ENCODE peak calls at places on chromosomes 16 and 17, in four cellular contexts. A, Y, C and I are unnamed samples.

GRCh38 chr17:19347323-19348080 is 15.0 kb downstream of the B9D1 start:
- DNase-seq in Y (peak), A (no peak), C (no peak), I (peak)

GRCh38 chr16:51807551-51807950 is 656.5 kb upstream of the SALL1 start:
- DNase-seq in A (no peak), Y (no peak), C (no peak), I (no peak)

GRCh38 chr16:19113577-19114358 is at the start of gene ITPRIPL2:
- DNase-seq in A (no peak), Y (peak), C (peak), I (peak)

GRCh38 chr17:81049973-81050551 is 15.1 kb downstream of the BAIAP2 start:
- DNase-seq in Y (no peak), A (no peak), C (peak), I (no peak)

GRCh38 chr17:42249681-42250446 is 26.3 kb downstream of the STAT5B start:
- DNase-seq in C (no peak), A (no peak), Y (peak), I (no peak)

GRCh38 chr17:39069114-39069756 is 82.2 kb downstream of the PLXDC1 start:
- DNase-seq in Y (no peak), A (no peak), C (no peak), I (no peak)

GRCh38 chr16:4935231-4935855 is 1.6 kb downstream of the PPL start:
- DNase-seq in Y (peak), C (peak), A (no peak), I (peak)

GRCh38 chr17:80104956-80105375 is 3.6 kb downstream of the GAA start:
- DNase-seq in A (no peak), C (no peak), Y (no peak), I (no peak)

GRCh38 chr17:78722101-78722761 is 59.8 kb downstream of the CYTH1 start:
- DNase-seq in A (no peak), C (no peak), Y (peak), I (no peak)
- H3K27ac ChIP-seq in A (no peak), C (peak), Y (peak), I (no peak)

GRCh38 chr17:67067571-67068517 is 23.5 kb downstream of the CACNG1 start:
- DNase-seq in C (no peak), Y (no peak), A (no peak), I (no peak)
- TF ChIP-seq CTCF in C (no peak), Y (no peak), A (no peak), I (no peak)

GRCh38 chr17:64096037-64096436 is 33.9 kb downstream of the ERN1 start:
- DNase-seq in Y (no peak), C (no peak), A (no peak), I (no peak)
- H3K27ac ChIP-seq in Y (no peak), C (peak), A (no peak), I (peak)

GRCh38 chr17:4733073-4733531 is 1.9 kb downstream of the MED11 start:
- DNase-seq in Y (no peak), C (no peak), A (no peak), I (no peak)
- TF ChIP-seq CTCF in Y (no peak), C (no peak), A (no peak), I (no peak)

GRCh38 chr17:45223541-45224528 is 2.1 kb downstream of the FMNL1 start:
- DNase-seq in C (no peak), Y (no peak), A (no peak), I (no peak)
- H3K27ac ChIP-seq in C (peak), Y (peak), A (no peak), I (no peak)

GRCh38 chr16:17970816-17971291 is 365.7 kb downstream of the NPIPA8 start:
- DNase-seq in Y (no peak), C (no peak), A (no peak), I (no peak)
- TF ChIP-seq CTCF in Y (no peak), C (no peak), A (no peak), I (no peak)

DNA sequence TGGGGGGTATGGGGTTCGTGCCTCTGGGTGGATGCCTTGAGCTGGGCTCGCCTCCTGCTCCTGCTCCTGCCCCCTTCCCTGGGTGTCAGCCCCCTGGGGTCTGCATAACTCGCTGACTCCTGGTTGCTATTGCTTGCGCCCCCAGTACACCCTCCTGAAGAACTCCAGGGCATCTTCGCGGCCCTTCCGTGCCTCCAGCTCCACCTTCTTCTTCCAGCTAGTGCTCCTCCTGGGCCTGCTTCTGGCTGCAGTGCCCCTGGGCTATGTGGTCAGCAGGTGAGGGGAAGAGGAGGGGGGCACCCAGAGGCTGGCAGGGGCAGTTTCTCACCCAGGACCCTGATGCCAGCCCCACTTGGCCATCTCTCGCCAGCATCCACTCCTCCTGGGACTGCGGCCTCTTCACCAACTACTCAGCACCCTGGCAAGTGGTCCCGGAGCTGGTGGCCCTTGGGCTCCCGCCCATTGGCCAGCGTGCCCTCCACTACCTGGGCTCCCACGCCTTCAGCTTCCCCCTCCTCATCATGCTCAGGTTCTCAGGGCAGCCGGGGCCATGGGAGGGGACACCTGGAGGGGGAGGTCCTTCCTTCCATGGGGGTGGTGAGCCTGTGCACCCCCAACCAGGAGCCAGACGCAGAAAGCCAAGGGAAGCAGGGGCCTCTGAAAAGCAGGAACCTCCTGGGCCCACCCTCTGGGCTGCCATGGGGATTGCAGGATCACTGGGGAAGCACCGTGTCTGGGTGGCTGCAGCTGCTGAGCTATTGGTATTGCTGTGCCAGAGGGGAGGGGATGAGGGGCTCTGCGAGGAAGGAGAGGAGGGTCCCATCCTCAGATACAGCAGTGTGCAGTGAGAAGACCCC is 7.8 kb upstream of the C17orf99 start:
- DNase-seq in C (no peak), A (no peak), Y (no peak), I (no peak)
- H3K27ac ChIP-seq in C (no peak), A (no peak), Y (no peak), I (no peak)

GRCh38 chr17:63578769-63579111 is 22.0 kb upstream of the TACO1 start:
- DNase-seq in Y (no peak), A (no peak), C (no peak), I (no peak)

GRCh38 chr17:63578027-63578768 is 22.5 kb upstream of the TACO1 start:
- DNase-seq in C (no peak), A (no peak), Y (no peak), I (no peak)

GRCh38 chr17:63568563-63568962 is 18.3 kb downstream of the DCAF7 start:
- DNase-seq in C (no peak), A (no peak), Y (no peak), I (no peak)

GRCh38 chr17:63571632-63572310 is 21.5 kb downstream of the DCAF7 start:
- DNase-seq in A (peak), C (no peak), Y (no peak), I (no peak)

GRCh38 chr17:63573634-63574033 is 23.4 kb downstream of the DCAF7 start:
- DNase-seq in A (no peak), Y (no peak), C (no peak), I (no peak)
- TF ChIP-seq CTCF in A (peak), Y (no peak), C (no peak), I (no peak)

GRCh38 chr16:84821728-84822676 is 2.2 kb downstream of the CRISPLD2 start:
- DNase-seq in A (no peak), C (no peak), Y (peak), I (peak)

GRCh38 chr16:84820305-84820684 is 510 bp downstream of the CRISPLD2 start:
- DNase-seq in C (no peak), Y (peak), A (no peak), I (no peak)

GRCh38 chr16:84820771-84821170 is 986 bp downstream of the CRISPLD2 start:
- DNase-seq in C (no peak), Y (peak), A (no peak), I (no peak)

GRCh38 chr16:84819644-84820304 is at the start of gene CRISPLD2:
- DNase-seq in A (peak), Y (peak), C (peak), I (peak)

DNA sequence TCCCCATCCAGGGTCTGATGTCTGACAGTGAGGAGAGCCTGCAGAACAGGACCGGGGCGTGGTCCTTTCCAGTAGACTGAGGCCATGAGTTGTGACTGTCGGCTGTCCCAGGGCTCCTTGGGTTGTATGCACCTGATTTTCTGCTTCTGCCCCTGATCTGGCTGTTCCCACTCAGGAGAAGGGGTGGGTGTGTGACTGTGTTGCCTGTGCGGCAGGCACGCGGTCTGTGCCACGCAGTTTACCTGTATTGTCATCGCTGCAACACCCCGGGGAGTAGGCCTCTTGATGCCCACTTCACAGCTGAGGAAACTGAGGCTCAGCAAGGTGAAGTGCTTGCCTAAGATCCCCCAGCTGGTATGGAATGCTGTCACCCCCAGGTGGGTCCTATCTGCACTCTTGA is 1.4 kb downstream of the CRISPLD2 start:
- DNase-seq in Y (peak), C (no peak), A (no peak), I (no peak)
- H3K27ac ChIP-seq in Y (peak), C (peak), A (no peak), I (peak)

DNA sequence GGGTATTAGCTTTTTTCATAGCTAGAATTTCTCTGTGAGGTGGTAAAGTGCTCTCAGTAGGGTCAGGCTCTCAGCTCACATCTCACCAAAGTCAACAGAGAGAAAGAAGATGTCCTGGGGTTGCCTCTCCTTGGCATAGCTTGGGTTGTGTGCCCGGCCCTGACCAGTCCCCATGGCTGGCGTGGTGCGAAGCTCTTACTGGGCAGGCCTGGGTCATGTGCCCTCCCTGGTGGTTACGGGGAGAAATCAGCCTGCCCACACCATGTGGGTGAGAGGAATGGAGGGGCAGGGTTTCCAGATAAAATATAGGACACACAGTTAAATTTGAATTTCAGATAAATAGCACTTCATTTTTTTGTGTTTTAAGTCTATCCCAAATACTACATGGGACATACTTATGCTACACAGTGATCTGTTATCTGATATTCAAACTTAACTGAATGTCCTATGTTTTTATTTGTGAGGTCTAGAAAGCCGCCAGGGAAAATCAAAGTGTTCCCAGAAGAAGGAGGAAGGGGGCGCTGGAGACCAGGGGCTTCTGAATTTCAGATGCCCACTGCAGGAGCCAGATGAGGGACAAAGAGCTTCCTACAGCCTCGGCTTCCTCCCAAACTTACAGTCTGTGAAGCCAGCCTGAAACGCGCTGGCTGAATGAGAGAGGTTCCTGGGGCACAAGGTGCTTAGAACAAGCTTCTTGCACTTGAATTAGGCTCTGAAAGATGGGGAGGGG is 45.4 kb downstream of the NKD1 start:
- DNase-seq in Y (no peak), A (no peak), C (no peak), I (no peak)
- TF ChIP-seq CTCF in Y (peak), A (peak), C (peak), I (peak)